ENCODE peak calls at places on chromosomes 16 and 17, in seven cellular contexts. D, S, K, P, L, U and W are unnamed samples. For H3K27me3 and H3K4me1, the result is how much of the 10 kb centered on the place peaks cover.

GRCh38 chr16:57941016-57941656 is 29.8 kb downstream of the CNGB1 start:
- DNase-seq in K (peak), D (peak), S (peak), L (no peak), P (no peak), U (no peak), W (no peak)

GRCh38 chr16:4904108-4904941 is 32.6 kb downstream of the PPL start:
- DNase-seq in K (no peak), S (no peak), D (no peak), P (no peak), L (no peak), U (no peak), W (no peak)

GRCh38 chr16:64882385-64882784 is 239.5 kb downstream of the CDH11 start:
- DNase-seq in S (no peak), K (peak), P (no peak), U (no peak), D (no peak), L (peak), W (no peak)

GRCh38 chr17:72520665-72521303 is 400.0 kb downstream of the SOX9 start:
- DNase-seq in L (no peak), D (no peak), S (no peak), K (no peak), P (no peak), U (no peak), W (no peak)

GRCh38 chr16:70481929-70482536 is 27.6 kb downstream of the FCSK start:
- DNase-seq in K (no peak), U (no peak), L (no peak), S (peak), D (no peak), P (no peak), W (peak)

GRCh38 chr16:80060470-80060869 is 459.9 kb upstream of the MAF start:
- DNase-seq in K (no peak), D (no peak), P (no peak), S (no peak), L (no peak), U (no peak), W (no peak)

GRCh38 chr17:16947470-16947869 is 24.4 kb downstream of the TNFRSF13B start:
- DNase-seq in S (no peak), P (peak), K (no peak), U (no peak), L (no peak), D (no peak), W (no peak)

GRCh38 chr16:72419638-72420037 is 247.7 kb upstream of the PMFBP1 start:
- DNase-seq in K (no peak), L (no peak), D (no peak), U (no peak), P (no peak), S (no peak), W (no peak)

GRCh38 chr16:15810411-15810810 is 46.4 kb downstream of the MYH11 start:
- DNase-seq in D (no peak), K (no peak), S (no peak), P (no peak), U (no peak), L (no peak), W (no peak)

GRCh38 chr16:87221633-87222032 is 95.6 kb downstream of the C16orf95 start:
- DNase-seq in P (no peak), K (no peak), D (no peak), S (no peak), L (no peak), U (no peak), W (no peak)

GRCh38 chr17:16304832-16305231 is 48.4 kb downstream of the CENPV start:
- DNase-seq in U (peak), D (no peak), P (peak), S (peak), L (no peak), K (no peak), W (no peak)

GRCh38 chr17:67439269-67439668 is 62.2 kb downstream of the PITPNC1 start:
- DNase-seq in S (no peak), P (peak), D (no peak), K (no peak), L (no peak), U (no peak), W (no peak)

GRCh38 chr17:58253082-58253481 is 14.7 kb downstream of the LPO start:
- DNase-seq in S (no peak), K (no peak), P (no peak), U (no peak), D (no peak), L (no peak), W (no peak)
- H3K27me3 ChIP-seq in S (under half), K (half or more), P (half or more), U (under half), D (under half), L (under half), W (half or more)

GRCh38 chr17:2181206-2181983 is 122.2 kb downstream of the SMG6 start:
- DNase-seq in S (no peak), D (peak), P (no peak), U (no peak), L (peak), K (peak), W (no peak)
- TF ChIP-seq CTCF in S (no peak), D (no peak), P (no peak), U (no peak), L (no peak), K (no peak), W (no peak)

DNA sequence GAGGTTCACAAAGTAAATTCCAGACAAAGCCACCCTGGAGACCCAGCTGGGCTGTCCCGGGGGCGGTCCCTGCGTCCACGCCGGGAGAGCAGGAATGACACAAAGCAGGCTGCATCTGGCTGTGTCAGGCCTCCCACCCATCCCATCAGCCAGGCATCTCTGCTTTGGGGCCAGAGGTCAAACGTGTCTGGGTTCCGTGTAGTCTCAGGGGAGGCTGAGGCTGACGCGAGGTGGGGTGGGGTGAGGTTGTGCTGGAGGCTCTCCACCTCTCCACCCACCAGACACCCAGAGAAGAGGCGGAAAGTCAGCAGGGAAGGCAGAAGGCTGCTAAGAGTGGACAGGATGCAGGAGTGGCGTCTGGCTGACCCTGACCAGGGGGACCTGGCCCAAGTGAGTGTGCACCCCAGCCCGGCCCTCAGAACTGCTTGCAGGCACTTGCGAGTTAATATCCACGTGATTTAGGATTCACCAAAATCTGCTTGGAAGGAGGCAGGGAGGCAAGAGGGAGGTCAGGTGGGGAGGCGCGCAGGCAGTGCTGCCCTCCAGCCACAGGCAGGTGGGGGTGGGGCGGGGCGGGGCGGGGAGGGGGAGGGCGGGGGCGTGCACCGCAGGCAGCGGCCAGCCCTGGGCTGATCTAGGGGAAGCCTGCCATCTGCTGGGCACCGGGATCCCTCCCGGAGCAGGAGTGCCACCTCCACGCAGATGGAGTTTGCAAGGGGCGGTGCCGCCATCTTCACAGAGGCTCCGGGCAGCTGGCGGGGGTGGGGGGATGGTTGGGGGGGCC is 44.3 kb downstream of the TBC1D16 start:
- DNase-seq in D (peak), S (peak), U (peak), P (peak), K (peak), L (no peak), W (peak)
- H3K4me1 ChIP-seq in D (under half), S (under half), U (under half), P (under half), K (under half), L (under half), W (under half)

GRCh38 chr16:28289939-28290862 is 2.1 kb upstream of the SBK1 start:
- DNase-seq in L (no peak), D (no peak), S (no peak), P (no peak), U (no peak), K (no peak), W (no peak)
- H3K27me3 ChIP-seq in L (under half), D (under half), S (under half), P (under half), U (under half), K (under half), W (under half)

GRCh38 chr16:11612110-11612981 is 25.6 kb upstream of the LITAF start:
- DNase-seq in L (no peak), D (peak), P (peak), K (no peak), U (no peak), S (no peak), W (peak)
- TF ChIP-seq CTCF in L (no peak), D (no peak), P (no peak), K (no peak), U (no peak), S (no peak), W (no peak)

DNA sequence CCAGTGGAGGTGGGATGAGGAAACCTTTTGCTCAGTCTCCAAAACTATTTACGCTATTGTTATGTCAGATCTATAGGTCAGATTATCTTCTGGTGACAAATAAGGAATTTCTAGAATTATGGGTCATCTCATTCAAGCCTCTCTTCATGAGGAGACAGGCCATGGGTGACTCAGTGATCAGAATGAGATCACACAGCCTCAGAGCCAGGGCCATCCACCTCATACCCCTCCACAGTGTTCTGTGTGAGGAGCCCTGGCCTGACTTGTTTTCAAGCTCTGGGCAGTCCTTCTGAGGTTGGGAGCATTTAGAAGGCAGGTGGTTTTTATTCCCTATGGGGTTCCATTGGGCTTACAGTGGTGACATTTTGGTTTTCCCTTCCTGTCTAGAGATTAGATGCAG is 26.5 kb downstream of the YPEL2 start:
- DNase-seq in P (no peak), U (no peak), S (peak), D (no peak), L (peak), K (no peak), W (peak)
- H3K4me1 ChIP-seq in P (under half), U (under half), S (under half), D (under half), L (under half), K (half or more), W (under half)